ENCODE peak calls at places on chromosomes 16 and 17, in five cellular contexts. One of them, this sample, is unnamed.
A peak's percentile ranks its signal among the peaks of the same experiment; 100 is the strongest.

GRCh38 chr16:27920391-27920891 is 143.1 kb downstream of the GSG1L start:
- DNase-seq in ACHN: peak; percentile 25
- DNase-seq in endothelial cell of umbilical vein: no peak
- DNase-seq in NCI-H1092: no peak
- DNase-seq in heart right ventricle: no peak
- DNase-seq in this sample: peak; percentile 8

GRCh38 chr17:5499790-5500189 is 13.4 kb downstream of the MIS12 start:
- DNase-seq in heart right ventricle: no peak
- DNase-seq in endothelial cell of umbilical vein: no peak
- DNase-seq in ACHN: no peak
- DNase-seq in NCI-H1092: no peak
- DNase-seq in this sample: no peak

GRCh38 chr17:82685291-82685690 is 13.2 kb downstream of the RAB40B start:
- DNase-seq in endothelial cell of umbilical vein: no peak
- DNase-seq in ACHN: no peak
- DNase-seq in NCI-H1092: no peak
- DNase-seq in heart right ventricle: no peak
- DNase-seq in this sample: no peak

GRCh38 chr17:14748036-14748715 is 447.3 kb downstream of the HS3ST3B1 start:
- DNase-seq in ACHN: no peak
- DNase-seq in heart right ventricle: no peak
- DNase-seq in endothelial cell of umbilical vein: no peak
- DNase-seq in NCI-H1092: no peak
- DNase-seq in this sample: peak; percentile 4

GRCh38 chr16:30741461-30741914 is 6.7 kb upstream of the PHKG2 start:
- DNase-seq in NCI-H1092: no peak
- DNase-seq in heart right ventricle: no peak
- DNase-seq in ACHN: peak; percentile 98
- DNase-seq in endothelial cell of umbilical vein: peak; percentile 83
- DNase-seq in this sample: peak; percentile 98

GRCh38 chr16:1707193-1707790 is 1.3 kb downstream of the MAPK8IP3 start:
- DNase-seq in NCI-H1092: no peak
- DNase-seq in endothelial cell of umbilical vein: peak; percentile 43
- DNase-seq in ACHN: peak; percentile 30
- DNase-seq in heart right ventricle: no peak
- DNase-seq in this sample: peak; percentile 30

GRCh38 chr16:87702325-87702811 is 63.4 kb downstream of the KLHDC4 start:
- DNase-seq in ACHN: peak; percentile 33
- DNase-seq in endothelial cell of umbilical vein: peak; percentile 84
- DNase-seq in NCI-H1092: no peak
- DNase-seq in heart right ventricle: no peak
- DNase-seq in this sample: no peak

GRCh38 chr16:27503662-27504061 is 46.1 kb downstream of the GTF3C1 start:
- DNase-seq in ACHN: no peak
- DNase-seq in heart right ventricle: no peak
- DNase-seq in NCI-H1092: no peak
- DNase-seq in endothelial cell of umbilical vein: no peak
- DNase-seq in this sample: no peak

GRCh38 chr16:57304169-57305061 is 19.9 kb upstream of the PLLP start:
- DNase-seq in ACHN: peak; percentile 93
- DNase-seq in NCI-H1092: no peak
- DNase-seq in heart right ventricle: peak; percentile 79
- DNase-seq in endothelial cell of umbilical vein: peak; percentile 67
- DNase-seq in this sample: peak; percentile 99

GRCh38 chr17:8386841-8387240 is 3.8 kb upstream of the RPL26 start:
- DNase-seq in endothelial cell of umbilical vein: no peak
- DNase-seq in ACHN: no peak
- DNase-seq in heart right ventricle: no peak
- DNase-seq in NCI-H1092: no peak
- DNase-seq in this sample: no peak

GRCh38 chr17:82582208-82582607 is 62.7 kb downstream of the FOXK2 start:
- DNase-seq in endothelial cell of umbilical vein: no peak
- DNase-seq in ACHN: no peak
- DNase-seq in NCI-H1092: no peak
- DNase-seq in heart right ventricle: no peak
- DNase-seq in this sample: no peak

GRCh38 chr16:81376880-81377279 is 62.1 kb downstream of the GAN start:
- DNase-seq in endothelial cell of umbilical vein: peak; percentile 67
- DNase-seq in heart right ventricle: no peak
- DNase-seq in ACHN: no peak
- DNase-seq in NCI-H1092: no peak
- DNase-seq in this sample: peak; percentile 88

GRCh38 chr16:88878356-88878755 is 11.9 kb upstream of the PABPN1L start:
- DNase-seq in endothelial cell of umbilical vein: no peak
- DNase-seq in ACHN: no peak
- DNase-seq in heart right ventricle: no peak
- DNase-seq in NCI-H1092: no peak
- DNase-seq in this sample: no peak

GRCh38 chr16:69040144-69040909 is 65.1 kb upstream of the HAS3 start:
- DNase-seq in endothelial cell of umbilical vein: peak; percentile 80
- DNase-seq in ACHN: no peak
- DNase-seq in heart right ventricle: no peak
- DNase-seq in NCI-H1092: no peak
- DNase-seq in this sample: peak; percentile 87

GRCh38 chr16:72876981-72877373 is 171.0 kb downstream of the ZFHX3 start:
- DNase-seq in ACHN: no peak
- DNase-seq in endothelial cell of umbilical vein: no peak
- DNase-seq in NCI-H1092: no peak
- DNase-seq in heart right ventricle: no peak
- DNase-seq in this sample: no peak

GRCh38 chr17:40107266-40107980 is 7.0 kb upstream of the NR1D1 start:
- DNase-seq in ACHN: no peak
- DNase-seq in heart right ventricle: peak; percentile 34
- DNase-seq in endothelial cell of umbilical vein: no peak
- DNase-seq in NCI-H1092: no peak
- DNase-seq in this sample: peak; percentile 65

GRCh38 chr17:64420143-64420670 is 28.7 kb upstream of the MILR1 start:
- DNase-seq in heart right ventricle: peak; percentile 51
- DNase-seq in NCI-H1092: peak; percentile 52
- DNase-seq in ACHN: peak; percentile 78
- DNase-seq in endothelial cell of umbilical vein: peak; percentile 76
- DNase-seq in this sample: peak; percentile 78

GRCh38 chr16:53053967-53054669 is 673 bp upstream of the CHD9 start:
- DNase-seq in NCI-H1092: no peak
- DNase-seq in heart right ventricle: peak; percentile 51
- DNase-seq in endothelial cell of umbilical vein: no peak
- DNase-seq in ACHN: peak; percentile 44
- DNase-seq in this sample: peak; percentile 30

GRCh38 chr16:85995591-85996461 is 96.9 kb downstream of the IRF8 start:
- DNase-seq in endothelial cell of umbilical vein: no peak
- DNase-seq in heart right ventricle: no peak
- DNase-seq in ACHN: no peak
- DNase-seq in NCI-H1092: no peak
- DNase-seq in this sample: no peak

GRCh38 chr17:77506371-77506991 is 365.7 kb downstream of the SEC14L1 start:
- DNase-seq in NCI-H1092: no peak
- DNase-seq in heart right ventricle: no peak
- DNase-seq in ACHN: no peak
- DNase-seq in endothelial cell of umbilical vein: no peak
- DNase-seq in this sample: no peak

GRCh38 chr16:54193013-54193655 is 93.5 kb downstream of the IRX3 start:
- DNase-seq in NCI-H1092: no peak
- DNase-seq in heart right ventricle: no peak
- DNase-seq in ACHN: no peak
- DNase-seq in endothelial cell of umbilical vein: no peak
- DNase-seq in this sample: no peak

GRCh38 chr16:66008136-66008535 is 358.4 kb upstream of the CDH5 start:
- DNase-seq in heart right ventricle: no peak
- DNase-seq in ACHN: no peak
- DNase-seq in endothelial cell of umbilical vein: no peak
- DNase-seq in NCI-H1092: no peak
- DNase-seq in this sample: no peak

GRCh38 chr17:78019367-78019975 is 61.0 kb downstream of the TNRC6C start:
- DNase-seq in NCI-H1092: no peak
- DNase-seq in heart right ventricle: no peak
- DNase-seq in ACHN: peak; percentile 40
- DNase-seq in endothelial cell of umbilical vein: peak; percentile 56
- DNase-seq in this sample: peak; percentile 45

GRCh38 chr17:32484041-32484461 is 2.7 kb upstream of the CDK5R1 start:
- DNase-seq in endothelial cell of umbilical vein: no peak
- DNase-seq in ACHN: no peak
- DNase-seq in NCI-H1092: no peak
- DNase-seq in heart right ventricle: no peak
- DNase-seq in this sample: no peak

GRCh38 chr16:1564325-1564724 is 30.9 kb downstream of the TMEM204 start:
- DNase-seq in endothelial cell of umbilical vein: no peak
- DNase-seq in heart right ventricle: no peak
- DNase-seq in ACHN: no peak
- DNase-seq in NCI-H1092: no peak
- DNase-seq in this sample: no peak

GRCh38 chr17:29591737-29592624 is 951 bp upstream of the ANKRD13B start:
- DNase-seq in heart right ventricle: peak; percentile 88
- DNase-seq in NCI-H1092: peak; percentile 89
- DNase-seq in ACHN: peak; percentile 89
- DNase-seq in endothelial cell of umbilical vein: peak; percentile 91
- DNase-seq in this sample: peak; percentile 87

GRCh38 chr17:68152161-68152571 is 95.7 kb upstream of the AMZ2 start:
- DNase-seq in heart right ventricle: peak; percentile 24
- DNase-seq in endothelial cell of umbilical vein: no peak
- DNase-seq in NCI-H1092: no peak
- DNase-seq in ACHN: no peak
- DNase-seq in this sample: no peak

GRCh38 chr17:59761385-59762021 is 54.0 kb downstream of the VMP1 start:
- DNase-seq in ACHN: peak; percentile 42
- DNase-seq in endothelial cell of umbilical vein: peak; percentile 48
- DNase-seq in heart right ventricle: no peak
- DNase-seq in NCI-H1092: no peak
- DNase-seq in this sample: peak; percentile 64

GRCh38 chr16:9098377-9099090 is 7.1 kb downstream of the HAPSTR1 start:
- DNase-seq in heart right ventricle: no peak
- DNase-seq in ACHN: no peak
- DNase-seq in endothelial cell of umbilical vein: no peak
- DNase-seq in NCI-H1092: no peak
- DNase-seq in this sample: no peak

GRCh38 chr16:87391324-87391949 is 699 bp upstream of the MAP1LC3B start:
- DNase-seq in ACHN: peak; percentile 38
- DNase-seq in endothelial cell of umbilical vein: no peak
- DNase-seq in NCI-H1092: no peak
- DNase-seq in heart right ventricle: peak; percentile 58
- DNase-seq in this sample: peak; percentile 44

GRCh38 chr17:62718420-62718819 is 89.7 kb downstream of the MARCHF10 start:
- DNase-seq in heart right ventricle: no peak
- DNase-seq in NCI-H1092: no peak
- DNase-seq in ACHN: peak; percentile 51
- DNase-seq in endothelial cell of umbilical vein: no peak
- DNase-seq in this sample: peak; percentile 91

GRCh38 chr17:80032614-80033171 is 3.0 kb downstream of the TBC1D16 start:
- DNase-seq in NCI-H1092: no peak
- DNase-seq in heart right ventricle: no peak
- DNase-seq in ACHN: no peak
- DNase-seq in endothelial cell of umbilical vein: no peak
- DNase-seq in this sample: no peak

GRCh38 chr16:57003439-57004386 is 14.4 kb downstream of the NLRC5 start:
- DNase-seq in heart right ventricle: no peak
- DNase-seq in ACHN: no peak
- DNase-seq in endothelial cell of umbilical vein: no peak
- DNase-seq in NCI-H1092: no peak
- DNase-seq in this sample: no peak

GRCh38 chr17:68794636-68795503 is 160.3 kb downstream of the ABCA8 start:
- DNase-seq in endothelial cell of umbilical vein: peak; percentile 82
- DNase-seq in ACHN: no peak
- DNase-seq in NCI-H1092: no peak
- DNase-seq in heart right ventricle: peak; percentile 53
- DNase-seq in this sample: peak; percentile 11

GRCh38 chr17:76354747-76355310 is 1.1 kb upstream of the PRPSAP1 start:
- DNase-seq in ACHN: no peak
- DNase-seq in endothelial cell of umbilical vein: no peak
- DNase-seq in NCI-H1092: no peak
- DNase-seq in heart right ventricle: no peak
- DNase-seq in this sample: peak; percentile 20